ENCODE peak calls at places on chromosomes 13 and 19, in nine cellular contexts. O is nephron progenitor cell; U is HuH-7; T is ureter; F is HT1080; Z is frontal cortex; A is left ventricle myocardium superior; I is stimulated activated CD4-positive, alpha-beta T cell treated with anti-CD3 and anti-CD28 coated beads, Interleukin-15, amount 100 ng/mL, for 1 hour; E is NT2/D1. B is an unnamed sample.

GRCh38 chr13:21055511-21056045 is 5.8 kb downstream of the LATS2 start:
- DNase-seq in F (no peak), U (no peak), I (no peak), A (no peak), T (no peak), O (no peak), Z (no peak), E (no peak), B (no peak)

GRCh38 chr19:31100945-31101344 is 248.3 kb downstream of the TSHZ3 start:
- DNase-seq in U (no peak), E (no peak), O (no peak), T (no peak), Z (no peak), F (no peak), A (no peak), I (no peak), B (no peak)

GRCh38 chr19:11293468-11294389 is 2.2 kb upstream of the TSPAN16 start:
- DNase-seq in T (peak), O (peak), A (peak), E (peak), I (peak), F (peak), U (peak), Z (peak), B (peak)

GRCh38 chr13:110464547-110465343 is 96.8 kb downstream of the RAB20 start:
- DNase-seq in E (no peak), A (no peak), F (no peak), O (no peak), Z (no peak), U (no peak), T (no peak), I (no peak), B (no peak)

GRCh38 chr19:33690461-33691427 is 69.0 kb downstream of the CHST8 start:
- DNase-seq in I (no peak), E (no peak), A (no peak), O (no peak), T (no peak), F (peak), Z (no peak), U (no peak), B (no peak)

GRCh38 chr13:33219926-33220325 is 65.6 kb downstream of the STARD13 start:
- DNase-seq in F (no peak), T (no peak), E (no peak), Z (no peak), U (no peak), I (no peak), O (no peak), A (no peak), B (no peak)

GRCh38 chr19:13118424-13119193 is 545 bp downstream of the NACC1 start:
- DNase-seq in O (peak), Z (no peak), T (peak), F (no peak), I (no peak), U (peak), E (peak), A (peak), B (no peak)

GRCh38 chr13:46947425-46948191 is 50.8 kb upstream of the HTR2A start:
- DNase-seq in E (peak), I (no peak), U (no peak), O (no peak), F (no peak), Z (no peak), T (no peak), A (no peak), B (peak)

GRCh38 chr19:33476151-33476707 is 45.4 kb downstream of the PEPD start:
- DNase-seq in U (no peak), F (no peak), O (no peak), A (no peak), E (no peak), T (no peak), I (no peak), Z (no peak), B (no peak)

GRCh38 chr19:29565171-29565570 is 39.4 kb downstream of the VSTM2B start:
- DNase-seq in E (no peak), O (no peak), I (no peak), T (no peak), Z (no peak), A (no peak), F (no peak), U (no peak), B (no peak)

GRCh38 chr19:6087074-6087506 is 23.2 kb downstream of the RFX2 start:
- DNase-seq in Z (no peak), I (no peak), U (no peak), E (no peak), O (no peak), T (no peak), A (no peak), F (no peak), B (no peak)

B was measured in iPS DF 6.9.